ENCODE peak calls at places on chromosomes 11 and 22, in eight cellular contexts. P is ACHN; V is activated CD4-positive, alpha-beta T cell treated with anti-CD3 and anti-CD28 coated beads, Interleukin-2, amount 50 U/mL, for 1 hour; J is midbrain; K is heart right ventricle; D is nucleus accumbens; S is stimulated activated CD8-positive, alpha-beta memory T cell treated with anti-CD3 and anti-CD28 coated beads, Interleukin-2, amount 100 ng/mL, for 1 hour; F is fibroblast of the conjunctiva. E is an unnamed sample.

GRCh38 chr11:43576834-43577521 is 103.6 kb upstream of the HSD17B12 start:
- DNase-seq in P (peak), V (no peak), J (no peak), K (peak), D (no peak), S (no peak), F (no peak), E (no peak)

GRCh38 chr11:35514481-35514880 is 10.9 kb downstream of the PAMR1 start:
- DNase-seq in P (no peak), V (no peak), J (no peak), K (no peak), D (no peak), S (no peak), F (no peak), E (no peak)

GRCh38 chr22:21760640-21761039 is 25.0 kb upstream of the YPEL1 start:
- DNase-seq in P (no peak), V (no peak), J (no peak), K (no peak), D (no peak), S (no peak), F (peak), E (no peak)

GRCh38 chr11:124799384-124800225 is 601 bp downstream of the MSANTD2 start:
- DNase-seq in P (peak), V (peak), J (no peak), K (peak), D (peak), S (peak), F (no peak), E (peak)

GRCh38 chr11:12542186-12542935 is 131.9 kb upstream of the TEAD1 start:
- DNase-seq in P (no peak), V (no peak), J (no peak), K (no peak), D (no peak), S (no peak), F (no peak), E (no peak)

GRCh38 chr11:132681971-132682370 is 850.3 kb downstream of the OPCML start:
- DNase-seq in P (no peak), V (no peak), J (no peak), K (no peak), D (no peak), S (no peak), F (no peak), E (no peak)

GRCh38 chr11:83583953-83584352 is 297.8 kb upstream of the CCDC90B start:
- DNase-seq in P (peak), V (no peak), J (no peak), K (no peak), D (no peak), S (no peak), F (peak), E (no peak)

GRCh38 chr11:24516658-24517057 is 19.8 kb downstream of the LUZP2 start:
- DNase-seq in P (no peak), V (no peak), J (no peak), K (no peak), D (no peak), S (no peak), F (no peak), E (no peak)

GRCh38 chr22:39185601-39186012 is 33.1 kb upstream of the CBX7 start:
- DNase-seq in P (no peak), V (no peak), J (peak), K (peak), D (peak), S (no peak), F (no peak), E (peak)

GRCh38 chr11:63680842-63681207 is 475 bp upstream of the RTN3 start:
- DNase-seq in P (peak), V (no peak), J (peak), K (no peak), D (no peak), S (no peak), F (no peak), E (no peak)

GRCh38 chr11:20363500-20364411 is at the start of gene HTATIP2:
- DNase-seq in P (peak), V (peak), J (peak), K (peak), D (peak), S (peak), F (no peak), E (peak)

GRCh38 chr22:40415531-40416266 is 45.3 kb downstream of the SGSM3 start:
- DNase-seq in P (no peak), V (no peak), J (no peak), K (no peak), D (no peak), S (no peak), F (no peak), E (peak)

GRCh38 chr22:37239336-37240239 is 4.5 kb downstream of the RAC2 start:
- DNase-seq in P (no peak), V (no peak), J (no peak), K (no peak), D (no peak), S (no peak), F (no peak), E (no peak)

GRCh38 chr22:31866918-31867317 is 77.4 kb upstream of the YWHAH start:
- DNase-seq in P (no peak), V (no peak), J (no peak), K (no peak), D (no peak), S (no peak), F (no peak), E (no peak)

GRCh38 chr11:133153031-133153430 is 379.3 kb downstream of the OPCML start:
- DNase-seq in P (no peak), V (no peak), J (no peak), K (no peak), D (no peak), S (no peak), F (no peak), E (no peak)

GRCh38 chr11:93784935-93785360 is 866 bp downstream of the MED17 start:
- DNase-seq in P (no peak), V (no peak), J (no peak), K (no peak), D (no peak), S (no peak), F (no peak), E (no peak)

GRCh38 chr11:27211370-27212127 is 151.5 kb downstream of the CCDC34 start:
- DNase-seq in P (peak), V (no peak), J (no peak), K (no peak), D (no peak), S (no peak), F (no peak), E (no peak)

GRCh38 chr11:32131321-32131720 is 40.4 kb downstream of the RCN1 start:
- DNase-seq in P (no peak), V (no peak), J (no peak), K (no peak), D (no peak), S (no peak), F (no peak), E (no peak)

GRCh38 chr11:128692750-128693578 is 908 bp upstream of the FLI1 start:
- DNase-seq in P (no peak), V (peak), J (no peak), K (peak), D (no peak), S (no peak), F (no peak), E (peak)

GRCh38 chr11:225734-226453 is 10.2 kb downstream of the SIRT3 start:
- DNase-seq in P (no peak), V (no peak), J (no peak), K (no peak), D (no peak), S (no peak), F (no peak), E (no peak)

GRCh38 chr11:76077575-76078150 is 128.6 kb downstream of the WNT11 start:
- DNase-seq in P (no peak), V (no peak), J (peak), K (no peak), D (no peak), S (no peak), F (no peak), E (no peak)

GRCh38 chr22:41001722-41002122 is 50.5 kb downstream of the RBX1 start:
- DNase-seq in P (no peak), V (no peak), J (no peak), K (no peak), D (no peak), S (no peak), F (no peak), E (no peak)